ENCODE peak calls at places on chromosomes 1 and 21, in eight cellular contexts. S, Y, K, Z, E, N, V and J are unnamed samples.

GRCh38 chr1:28309702-28310101 is 19.1 kb upstream of the MED18 start:
- DNase-seq in K (no peak), Z (no peak), E (no peak), Y (no peak), S (no peak), N (no peak), V (no peak), J (no peak)

GRCh38 chr1:1889847-1890505 is 911 bp downstream of the GNB1 start:
- DNase-seq in Y (no peak), Z (peak; percentile 37), K (peak; percentile 27), N (no peak), S (no peak), V (peak; percentile 72), E (peak; percentile 40), J (no peak)

GRCh38 chr1:159869173-159869572 is 6.7 kb upstream of the VSIG8 start:
- DNase-seq in Y (no peak), N (peak; percentile 65), K (peak; percentile 26), Z (peak; percentile 86), V (no peak), E (peak; percentile 40), S (no peak), J (no peak)

GRCh38 chr1:149899460-149900284 is at the start of gene BOLA1:
- DNase-seq in Z (peak; percentile 88), Y (peak; percentile 93), E (peak; percentile 91), K (peak; percentile 95), N (peak; percentile 97), V (peak; percentile 99), S (peak; percentile 95), J (peak; percentile 93)

GRCh38 chr1:234175363-234175762 is 197.9 kb upstream of the COA6 start:
- DNase-seq in E (no peak), N (no peak), S (no peak), Z (no peak), V (no peak), Y (no peak), K (no peak), J (no peak)

GRCh38 chr1:206734499-206735142 is 36.0 kb upstream of the IL19 start:
- DNase-seq in S (no peak), K (peak; percentile 53), N (peak; percentile 84), V (peak; percentile 77), Z (peak; percentile 37), E (peak; percentile 43), Y (peak; percentile 46), J (no peak)

GRCh38 chr21:37241426-37241825 is 25.7 kb downstream of the VPS26C start:
- DNase-seq in E (no peak), N (no peak), Y (no peak), K (no peak), Z (no peak), V (no peak), S (no peak), J (no peak)

GRCh38 chr1:77051406-77051805 is 167.8 kb downstream of the PIGK start:
- DNase-seq in N (no peak), V (no peak), Z (no peak), S (no peak), Y (no peak), E (no peak), K (no peak), J (no peak)

GRCh38 chr1:33586111-33586510 is 113.7 kb downstream of the ZSCAN20 start:
- DNase-seq in V (no peak), Z (peak; percentile 11), S (no peak), E (no peak), N (no peak), Y (no peak), K (no peak), J (no peak)

GRCh38 chr1:243234978-243235657 is 20.0 kb downstream of the CEP170 start:
- DNase-seq in K (no peak), E (peak; percentile 89), Y (no peak), N (no peak), Z (peak; percentile 79), S (no peak), V (no peak), J (no peak)

GRCh38 chr21:44267655-44268142 is 6.0 kb upstream of the DNMT3L start:
- DNase-seq in Y (peak; percentile 58), E (peak; percentile 3), K (no peak), V (peak; percentile 68), Z (no peak), N (no peak), S (no peak), J (no peak)

GRCh38 chr1:63575340-63575826 is 17.8 kb upstream of the PGM1 start:
- DNase-seq in K (no peak), V (peak; percentile 44), N (no peak), S (no peak), Y (no peak), E (peak; percentile 59), Z (peak; percentile 16), J (no peak)

GRCh38 chr1:43688594-43689000 is 18.7 kb upstream of the ST3GAL3 start:
- DNase-seq in V (no peak), Y (no peak), S (no peak), N (peak; percentile 70), Z (peak; percentile 94), K (no peak), E (peak; percentile 70), J (no peak)

GRCh38 chr1:156082111-156083091 is at the start of gene MEX3A:
- DNase-seq in Y (peak; percentile 78), V (peak; percentile 98), Z (peak; percentile 64), K (peak; percentile 71), S (peak; percentile 67), E (peak; percentile 73), N (peak; percentile 84), J (peak; percentile 81)

GRCh38 chr1:233738850-233739249 is 124.9 kb downstream of the KCNK1 start:
- DNase-seq in E (no peak), Z (no peak), S (no peak), K (no peak), V (peak; percentile 83), Y (no peak), N (no peak), J (no peak)

GRCh38 chr1:41381691-41382530 is 20.7 kb downstream of the FOXO6 start:
- DNase-seq in Y (peak; percentile 67), S (no peak), N (no peak), Z (no peak), V (peak; percentile 68), K (peak; percentile 76), E (peak; percentile 35), J (no peak)

GRCh38 chr1:197437891-197438853 is 170.1 kb downstream of the CRB1 start:
- DNase-seq in Z (peak; percentile 17), K (no peak), S (no peak), N (no peak), E (peak; percentile 57), V (no peak), Y (no peak), J (no peak)

GRCh38 chr1:17538010-17538409 is 1.5 kb upstream of the ARHGEF10L start:
- DNase-seq in N (no peak), K (no peak), Y (no peak), V (no peak), Z (no peak), S (no peak), E (no peak), J (no peak)

GRCh38 chr1:207603777-207604176 is 41.2 kb upstream of the CR1L start:
- DNase-seq in V (no peak), S (no peak), Y (no peak), E (peak; percentile 88), Z (peak; percentile 57), K (no peak), N (no peak), J (no peak)

GRCh38 chr1:64969305-64970066 is 3.1 kb upstream of the JAK1 start:
- DNase-seq in K (no peak), Y (no peak), S (no peak), V (no peak), E (peak; percentile 45), N (no peak), Z (peak; percentile 11), J (no peak)

GRCh38 chr1:171583581-171584194 is 38.4 kb upstream of the MYOCOS start:
- DNase-seq in Z (peak; percentile 8), K (no peak), E (no peak), N (no peak), S (no peak), V (no peak), Y (no peak), J (no peak)

GRCh38 chr1:210231846-210232523 is 611 bp upstream of the SERTAD4 start:
- DNase-seq in V (no peak), Z (no peak), Y (peak; percentile 46), K (no peak), N (no peak), S (no peak), E (peak; percentile 20), J (no peak)

GRCh38 chr1:70327306-70328076 is 27.0 kb downstream of the ANKRD13C start:
- DNase-seq in N (no peak), K (no peak), Z (peak; percentile 16), S (no peak), E (no peak), V (no peak), Y (no peak), J (no peak)

GRCh38 chr1:1109743-1110142 is 6.1 kb downstream of the C1orf159 start:
- DNase-seq in E (no peak), S (no peak), Z (no peak), V (no peak), N (no peak), K (no peak), Y (no peak), J (no peak)

GRCh38 chr1:1440941-1441888 is 5.7 kb downstream of the VWA1 start:
- DNase-seq in E (no peak), Y (peak; percentile 55), S (no peak), Z (no peak), N (peak; percentile 63), V (peak; percentile 75), K (peak; percentile 42), J (no peak)

GRCh38 chr1:239732770-239733169 is 346.4 kb downstream of the CHRM3 start:
- DNase-seq in V (no peak), S (no peak), Z (no peak), E (no peak), Y (no peak), K (no peak), N (no peak), J (no peak)
- H3K27ac ChIP-seq in V (no peak overlapping the region), S (no peak overlapping the region), Z (no peak overlapping the region), E (no peak overlapping the region), Y (no peak overlapping the region), K (no peak overlapping the region), N (no peak overlapping the region), J (no peak overlapping the region)

GRCh38 chr1:21651214-21652042 is 17.7 kb downstream of the RAP1GAP start:
- DNase-seq in Y (peak; percentile 33), S (no peak), E (no peak), K (peak; percentile 71), Z (no peak), V (peak; percentile 83), N (no peak), J (no peak)
- H3K4me3 ChIP-seq in Y (peak overlapping the region; percentile 43), S (peak overlapping the region; percentile 39), E (no peak overlapping the region), K (peak overlapping the region; percentile 13), Z (peak overlapping the region; percentile 46), V (peak overlapping the region; percentile 66), N (no peak overlapping the region), J (peak overlapping the region; percentile 32)

GRCh38 chr1:184888505-184888904 is 85.8 kb downstream of the NIBAN1 start:
- DNase-seq in V (no peak), E (peak; percentile 84), Z (peak; percentile 84), K (no peak), Y (no peak), S (no peak), N (no peak), J (no peak)
- H3K4me1 ChIP-seq in V (peaks cover 10% of the 10 kb centered on the region), E (peaks cover 5% of the 10 kb centered on the region), Z (peaks cover 7% of the 10 kb centered on the region), K (no peaks in the 10 kb centered on the region), Y (no peaks in the 10 kb centered on the region), S (no peaks in the 10 kb centered on the region), N (peaks cover 41% of the 10 kb centered on the region), J (no peaks in the 10 kb centered on the region)

DNA sequence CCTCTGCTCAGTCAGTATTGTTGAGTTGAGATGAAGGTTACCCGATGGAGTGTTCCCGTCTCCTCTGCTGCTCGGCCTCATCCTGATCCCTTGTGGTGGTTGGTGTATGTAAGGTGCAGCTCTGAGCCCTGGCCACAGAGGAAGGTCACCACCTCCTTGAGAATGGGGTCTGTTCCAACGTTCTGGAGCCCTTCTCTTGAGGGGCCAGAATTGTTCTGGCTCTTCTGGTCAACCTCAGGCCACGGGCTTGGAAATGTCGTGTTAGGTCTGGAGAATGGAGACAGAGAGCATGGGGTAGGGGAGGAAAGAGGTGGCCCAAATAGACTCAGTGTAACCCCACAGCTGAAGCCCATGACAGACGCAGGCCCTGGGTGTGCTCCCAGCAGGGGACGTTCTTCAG is 62.3 kb upstream of the ETV3 start:
- DNase-seq in Y (no peak), E (no peak), K (no peak), Z (no peak), S (no peak), N (no peak), V (no peak), J (peak; percentile 51)
- H3K27ac ChIP-seq in Y (no peak overlapping the region), E (no peak overlapping the region), K (no peak overlapping the region), Z (no peak overlapping the region), S (no peak overlapping the region), N (no peak overlapping the region), V (no peak overlapping the region), J (no peak overlapping the region)